ENCODE peak calls at places on chromosomes 13 and 19, in seven cellular contexts. A is cardiac muscle cell; M is HFFc6; Z is activated CD4-positive, alpha-beta memory T cell treated with anti-CD3 and anti-CD28 coated beads for 36 hours; C is ELR; U is activated CD4-positive, CD25-positive, alpha-beta regulatory T cell; K is hypothalamus. W is an unnamed sample.

GRCh38 chr13:30026093-30026492 is 175.7 kb upstream of the UBL3 start:
- DNase-seq in A (no peak), M (peak; percentile 88), Z (no peak), C (peak; percentile 83), U (no peak), K (no peak), W (no peak)

GRCh38 chr13:27442797-27443196 is 7.6 kb downstream of the MTIF3 start:
- DNase-seq in A (no peak), M (no peak), Z (no peak), C (no peak), U (no peak), K (no peak), W (no peak)

GRCh38 chr13:26679411-26679810 is 81.2 kb downstream of the GPR12 start:
- DNase-seq in A (no peak), M (peak; percentile 40), Z (no peak), C (peak; percentile 60), U (no peak), K (no peak), W (no peak)

GRCh38 chr13:19810996-19811881 is 28.5 kb upstream of the PSPC1 start:
- DNase-seq in A (no peak), M (peak; percentile 38), Z (no peak), C (peak; percentile 15), U (no peak), K (no peak), W (no peak)

GRCh38 chr19:42406111-42406510 is 16.0 kb upstream of the CNFN start:
- DNase-seq in A (no peak), M (no peak), Z (no peak), C (no peak), U (no peak), K (no peak), W (no peak)

GRCh38 chr13:32587014-32587773 is 942 bp downstream of the PDS5B start:
- DNase-seq in A (peak; percentile 78), M (peak; percentile 54), Z (peak; percentile 65), C (peak; percentile 69), U (peak; percentile 16), K (peak; percentile 60), W (peak; percentile 76)

GRCh38 chr13:69970521-69970920 is 137.1 kb upstream of the ATXN8OS start:
- DNase-seq in A (no peak), M (no peak), Z (no peak), C (peak; percentile 58), U (no peak), K (no peak), W (no peak)

GRCh38 chr19:3687774-3688706 is 12.2 kb downstream of the PIP5K1C start:
- DNase-seq in A (peak; percentile 32), M (no peak), Z (peak; percentile 69), C (no peak), U (no peak), K (no peak), W (no peak)

GRCh38 chr13:51246411-51247298 is 24.5 kb downstream of the FAM124A start:
- DNase-seq in A (peak; percentile 56), M (no peak), Z (no peak), C (no peak), U (no peak), K (peak; percentile 77), W (peak; percentile 54)

GRCh38 chr19:51712461-51713081 is 11.2 kb downstream of the HAS1 start:
- DNase-seq in A (no peak), M (peak; percentile 39), Z (peak; percentile 26), C (peak; percentile 75), U (no peak), K (no peak), W (no peak)

W was measured in frontal cortex.